ENCODE peak calls at places on chromosomes 16 and 17, in nine cellular contexts. C is GM06990; M is adrenal gland; Z is CD8-positive, alpha-beta T cell; G is heart right ventricle; A is progenitor cell of endocrine pancreas; N is thoracic aorta; R is GM12865; Y is MM.1S. H is an unnamed sample.

GRCh38 chr17:17740627-17741237 is 59.5 kb downstream of the RAI1 start:
- DNase-seq in M (no peak), R (no peak), C (no peak), G (no peak), Y (no peak), Z (no peak), N (no peak), A (no peak), H (no peak)

GRCh38 chr16:87966685-87967185 is 15.5 kb downstream of the BANP start:
- DNase-seq in Z (no peak), R (no peak), N (no peak), M (no peak), A (no peak), G (no peak), Y (no peak), C (no peak), H (no peak)

GRCh38 chr16:80569440-80570105 is 28.8 kb downstream of the DYNLRB2 start:
- DNase-seq in C (peak), Y (no peak), R (peak), N (no peak), Z (no peak), A (no peak), M (no peak), G (no peak), H (no peak)

GRCh38 chr17:3944485-3945388 is 19.5 kb downstream of the ATP2A3 start:
- DNase-seq in R (peak), M (peak), A (peak), Z (no peak), Y (no peak), C (no peak), N (no peak), G (no peak), H (no peak)

GRCh38 chr16:85662976-85663830 is 25.6 kb downstream of the GINS2 start:
- DNase-seq in R (no peak), C (no peak), G (no peak), N (no peak), M (no peak), Y (no peak), Z (no peak), A (no peak), H (no peak)

GRCh38 chr16:17370233-17371013 is 100.3 kb downstream of the XYLT1 start:
- DNase-seq in N (no peak), G (no peak), Z (no peak), A (no peak), M (no peak), R (no peak), Y (no peak), C (no peak), H (no peak)

GRCh38 chr17:32126746-32127145 is 15.6 kb upstream of the RHOT1 start:
- DNase-seq in G (no peak), C (no peak), N (no peak), Y (no peak), A (no peak), R (no peak), M (no peak), Z (no peak), H (no peak)

GRCh38 chr17:47205419-47205963 is 3.7 kb upstream of the MYL4 start:
- DNase-seq in A (no peak), N (no peak), G (peak), C (peak), Z (peak), M (peak), R (peak), Y (peak), H (no peak)

GRCh38 chr17:14201595-14201994 is 35.1 kb downstream of the CDRT15 start:
- DNase-seq in A (no peak), C (no peak), N (no peak), Y (no peak), R (no peak), M (no peak), Z (peak), G (no peak), H (peak)

GRCh38 chr17:69175812-69176517 is 34.3 kb upstream of the ABCA6 start:
- DNase-seq in A (no peak), Y (no peak), N (no peak), M (no peak), C (no peak), Z (no peak), R (no peak), G (no peak), H (peak)

GRCh38 chr17:20919990-20920812 is 122.6 kb downstream of the USP22 start:
- DNase-seq in C (no peak), Y (no peak), A (no peak), N (no peak), M (no peak), R (no peak), Z (no peak), G (no peak), H (no peak)

GRCh38 chr17:75945202-75945601 is 4.4 kb upstream of the FBF1 start:
- DNase-seq in N (no peak), C (no peak), Z (no peak), A (no peak), R (no peak), M (no peak), Y (no peak), G (no peak), H (no peak)

GRCh38 chr17:75940727-75941441 is at the start of gene FBF1:
- DNase-seq in G (peak), A (peak), N (peak), Z (peak), Y (peak), M (peak), R (peak), C (peak), H (peak)

GRCh38 chr17:75942473-75942872 is 1.6 kb upstream of the FBF1 start:
- DNase-seq in Z (no peak), Y (no peak), C (no peak), G (no peak), A (no peak), N (no peak), M (no peak), R (no peak), H (no peak)

GRCh38 chr17:75937652-75938051 is 3.2 kb downstream of the FBF1 start:
- DNase-seq in C (no peak), G (no peak), Y (no peak), Z (no peak), N (no peak), M (no peak), R (no peak), A (no peak), H (no peak)

GRCh38 chr17:75941442-75941819 is 589 bp upstream of the FBF1 start:
- DNase-seq in Y (no peak), M (no peak), R (no peak), G (no peak), A (no peak), Z (no peak), N (no peak), C (no peak), H (no peak)
- TF ChIP-seq CTCF in Y (no peak), M (no peak), R (no peak), G (no peak), A (no peak), Z (no peak), N (no peak), C (no peak), H (no peak)

DNA sequence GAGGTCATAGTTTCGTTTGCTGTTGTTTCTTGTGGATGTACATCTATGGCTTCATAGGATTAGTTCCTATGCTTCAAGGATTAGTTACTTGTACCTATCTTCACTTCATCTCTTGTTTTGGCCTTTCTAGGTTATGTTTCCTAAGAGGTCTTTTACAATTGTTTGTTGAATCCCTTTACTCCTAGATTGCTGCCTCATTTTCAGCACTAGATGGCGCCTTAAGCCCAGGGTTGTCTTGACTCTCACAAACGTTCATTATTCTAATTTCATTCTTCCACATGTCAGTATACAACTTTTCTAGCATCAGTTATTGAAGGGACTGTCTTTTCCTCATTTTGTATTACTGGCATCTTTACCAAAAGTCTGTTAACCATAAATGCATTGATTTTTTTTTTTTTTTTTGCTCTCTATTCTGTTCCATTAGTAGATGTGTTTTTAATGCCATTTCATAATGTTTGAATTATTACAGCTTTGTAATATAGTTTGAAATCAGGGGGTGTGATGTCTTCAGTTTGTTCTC is 45.0 kb upstream of the NACA2 start:
- DNase-seq in A (peak), G (no peak), R (peak), C (peak), Z (peak), Y (peak), N (no peak), M (peak), H (no peak)
- TF ChIP-seq CTCF in A (peak), G (peak), R (peak), C (peak), Z (peak), Y (peak), N (no peak), M (peak), H (peak)

GRCh38 chr17:7260601-7261376 is 1.5 kb downstream of the CLDN7 start:
- DNase-seq in C (no peak), G (no peak), A (peak), Y (no peak), R (peak), Z (no peak), N (no peak), M (peak), H (no peak)

GRCh38 chr17:7261377-7262191 is 694 bp downstream of the CLDN7 start:
- DNase-seq in Z (no peak), A (no peak), N (no peak), C (no peak), R (peak), G (no peak), M (no peak), Y (no peak), H (peak)

GRCh38 chr17:7263801-7264078 is 1.5 kb upstream of the CLDN7 start:
- DNase-seq in A (no peak), R (no peak), N (no peak), M (no peak), Z (no peak), G (no peak), Y (no peak), C (no peak), H (no peak)

GRCh38 chr17:7263071-7263800 is 958 bp upstream of the CLDN7 start:
- DNase-seq in N (no peak), Y (no peak), M (no peak), G (no peak), C (no peak), R (no peak), A (peak), Z (no peak), H (peak)

GRCh38 chr17:7262192-7263070 is at the start of gene CLDN7:
- DNase-seq in G (no peak), N (no peak), M (no peak), R (no peak), Z (no peak), C (no peak), Y (no peak), A (peak), H (no peak)
- TF ChIP-seq CTCF in G (no peak), N (no peak), M (no peak), R (no peak), Z (no peak), C (no peak), Y (no peak), A (peak), H (no peak)

GRCh38 chr16:65121870-65122723 is at the start of gene CDH11:
- DNase-seq in N (no peak), Y (no peak), G (peak), C (no peak), Z (no peak), M (peak), R (no peak), A (peak), H (no peak)
- TF ChIP-seq CTCF in N (peak), Y (no peak), G (peak), C (no peak), Z (no peak), M (no peak), R (no peak), A (peak), H (no peak)

DNA sequence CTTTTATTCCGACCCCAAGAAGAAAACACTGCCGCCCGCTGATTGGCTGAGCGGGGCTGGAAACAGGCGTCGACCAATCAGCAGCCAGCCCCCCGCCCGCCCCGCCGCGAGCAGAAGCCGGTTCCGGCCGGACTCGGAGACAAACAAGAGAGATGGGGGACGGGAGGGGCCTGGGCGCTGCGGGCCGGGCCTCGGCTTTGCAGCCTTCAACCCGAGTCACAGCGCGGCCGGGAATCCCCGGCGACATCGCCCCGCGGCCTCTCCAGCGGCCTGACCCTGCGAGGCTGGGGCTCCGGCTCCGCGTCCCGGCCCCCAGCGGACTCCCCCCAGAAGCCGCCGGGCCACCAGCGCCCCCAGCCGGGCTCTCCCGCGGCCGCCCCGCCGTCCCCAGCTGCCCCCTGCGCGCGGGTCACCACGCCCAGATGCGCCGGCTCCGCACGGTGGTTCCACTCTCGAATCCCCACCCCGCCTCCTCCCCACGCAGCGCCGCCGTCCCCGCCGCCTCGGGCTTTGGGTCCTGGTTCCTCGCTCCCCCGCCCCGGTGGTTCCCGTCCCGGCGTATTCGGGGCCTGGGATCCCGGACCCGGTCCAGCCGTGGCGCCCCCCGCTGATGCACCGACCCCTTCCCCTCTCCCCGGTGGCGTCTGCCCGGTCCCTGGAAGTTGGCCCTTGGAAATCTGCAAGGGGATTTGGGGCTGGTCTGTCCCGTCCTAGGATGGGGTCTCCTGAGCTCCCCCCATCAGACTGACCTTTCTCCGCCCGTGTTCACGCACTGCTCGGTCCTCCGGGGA is 417 bp upstream of the SLC43A2 start:
- DNase-seq in R (peak), Y (peak), C (peak), Z (peak), A (peak), M (peak), N (peak), G (peak), H (peak)
- TF ChIP-seq CTCF in R (peak), Y (peak), C (no peak), Z (no peak), A (peak), M (peak), N (peak), G (peak), H (no peak)

H was measured in CD14-positive monocyte.